ENCODE peak calls at places on chromosome 17, in seven cellular contexts. R, Y, B, Z, M, O and E are unnamed samples.

GRCh38 chr17:40025991-40026815 is 11.0 kb downstream of the CSF3 start:
- DNase-seq in Y (no peak), R (peak), B (no peak), Z (no peak), O (peak), M (no peak), E (no peak)

GRCh38 chr17:29962656-29963055 is 21.2 kb downstream of the EFCAB5 start:
- DNase-seq in B (no peak), M (no peak), Z (no peak), O (no peak), R (no peak), Y (no peak), E (no peak)

GRCh38 chr17:46063239-46063638 is 64.2 kb downstream of the STH start:
- DNase-seq in B (no peak), Y (no peak), O (no peak), R (no peak), Z (no peak), M (no peak), E (peak)

GRCh38 chr17:69723741-69724140 is 309.2 kb downstream of the MAP2K6 start:
- DNase-seq in O (peak), Z (no peak), Y (no peak), R (no peak), B (no peak), M (no peak), E (no peak)

GRCh38 chr17:247767-248166 is 66.3 kb upstream of the DOC2B start:
- DNase-seq in Y (no peak), R (no peak), M (peak), O (no peak), B (no peak), Z (peak), E (no peak)

GRCh38 chr17:1047177-1047885 is 50.4 kb downstream of the TIMM22 start:
- DNase-seq in R (no peak), B (no peak), O (peak), Y (no peak), M (no peak), Z (no peak), E (no peak)

GRCh38 chr17:77332981-77333685 is 192.4 kb downstream of the SEC14L1 start:
- DNase-seq in R (no peak), Y (no peak), M (no peak), B (peak), O (no peak), Z (peak), E (no peak)

GRCh38 chr17:6555331-6556120 is 829 bp downstream of the PITPNM3 start:
- DNase-seq in M (peak), O (peak), R (peak), Y (no peak), Z (peak), B (no peak), E (peak)

GRCh38 chr17:7763919-7764318 is 46.4 kb downstream of the DNAH2 start:
- DNase-seq in B (no peak), Z (no peak), Y (no peak), R (no peak), O (no peak), M (no peak), E (no peak)

GRCh38 chr17:9230861-9231260 is 209.6 kb downstream of the NTN1 start:
- DNase-seq in O (no peak), M (no peak), R (no peak), B (no peak), Y (no peak), Z (no peak), E (no peak)

GRCh38 chr17:32876414-32877163 is at the start of gene MYO1D:
- DNase-seq in Z (peak), Y (peak), O (no peak), M (peak), R (peak), B (peak), E (no peak)

GRCh38 chr17:31275126-31275525 is 21.9 kb downstream of the OMG start:
- DNase-seq in Z (no peak), M (no peak), B (no peak), Y (no peak), R (no peak), O (no peak), E (no peak)

GRCh38 chr17:48031966-48032365 is 5.6 kb downstream of the COPZ2 start:
- DNase-seq in B (no peak), R (no peak), Z (no peak), O (no peak), Y (no peak), M (no peak), E (no peak)

GRCh38 chr17:75524269-75524970 is 1.1 kb upstream of the LLGL2 start:
- DNase-seq in O (no peak), R (no peak), M (no peak), B (no peak), Z (no peak), Y (no peak), E (no peak)

GRCh38 chr17:61405686-61406542 is 6.3 kb downstream of the TBX2 start:
- DNase-seq in O (no peak), B (peak), M (no peak), Z (no peak), R (no peak), Y (peak), E (no peak)

GRCh38 chr17:6079155-6079554 is 9.0 kb downstream of the WSCD1 start:
- DNase-seq in Y (no peak), Z (no peak), B (no peak), M (no peak), O (no peak), R (no peak), E (no peak)

GRCh38 chr17:45197555-45198334 is 23.9 kb upstream of the FMNL1 start:
- DNase-seq in Y (peak), Z (peak), B (peak), R (peak), O (peak), M (peak), E (peak)

GRCh38 chr17:41516828-41517283 is 1.8 kb downstream of the KRT15 start:
- DNase-seq in M (no peak), R (no peak), O (no peak), B (no peak), Y (no peak), Z (no peak), E (no peak)

GRCh38 chr17:41308918-41309359 is at the start of gene KRTAP16-1:
- DNase-seq in R (no peak), B (no peak), Z (no peak), M (no peak), O (no peak), Y (no peak), E (no peak)

GRCh38 chr17:43068570-43069367 is 43.7 kb downstream of the RND2 start:
- DNase-seq in Z (no peak), R (no peak), M (no peak), B (peak), O (no peak), Y (no peak), E (no peak)

GRCh38 chr17:75345514-75346167 is 56.4 kb upstream of the SLC25A19 start:
- DNase-seq in Y (no peak), M (peak), R (no peak), O (no peak), B (no peak), Z (no peak), E (no peak)

GRCh38 chr17:79395046-79395445 is 215.8 kb downstream of the RBFOX3 start:
- DNase-seq in Z (no peak), B (no peak), R (no peak), Y (no peak), M (no peak), O (no peak), E (no peak)

GRCh38 chr17:72574675-72575510 is 454.1 kb downstream of the SOX9 start:
- DNase-seq in M (no peak), O (no peak), R (no peak), B (no peak), Z (no peak), Y (no peak), E (no peak)

GRCh38 chr17:64384253-64385186 is 6.1 kb downstream of the PECAM1 start:
- DNase-seq in Z (peak), Y (no peak), R (no peak), M (no peak), O (peak), B (no peak), E (no peak)

GRCh38 chr17:80265205-80266068 is 4.8 kb downstream of the RNF213 start:
- DNase-seq in Z (no peak), Y (no peak), B (no peak), R (no peak), O (no peak), M (no peak), E (no peak)

GRCh38 chr17:19003966-19004600 is 481 bp downstream of the FAM83G start:
- DNase-seq in Y (peak), R (no peak), M (peak), O (peak), Z (peak), B (peak), E (peak)

DNA sequence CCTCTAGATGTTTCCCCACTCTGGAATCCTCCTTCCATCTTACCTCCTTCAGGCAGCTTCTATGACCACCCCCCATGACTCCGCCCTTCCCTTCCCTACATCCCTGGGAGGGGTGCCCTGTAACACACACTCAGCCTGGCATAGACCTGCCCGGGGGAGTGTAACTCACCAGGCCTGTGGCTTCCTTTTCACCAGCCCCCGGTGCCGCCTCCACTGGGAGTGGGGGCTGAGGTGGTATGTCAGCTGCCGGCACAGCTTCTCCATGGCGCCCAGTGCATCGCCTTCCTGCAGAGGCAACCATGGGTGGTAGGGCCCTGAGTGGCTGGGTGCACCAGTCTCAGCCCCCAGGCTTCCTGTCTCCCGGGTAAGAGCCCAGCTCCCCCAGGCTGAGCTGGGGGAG is 32.3 kb downstream of the TRPV2 start:
- DNase-seq in Z (no peak), B (no peak), M (no peak), R (no peak), Y (no peak), O (no peak), E (no peak)
- TF ChIP-seq POLR2A in Z (no peak), B (no peak), M (no peak), R (no peak), Y (no peak), O (no peak), E (no peak)

GRCh38 chr17:58331815-58332719 is 3.5 kb upstream of the TSPOAP1 start:
- DNase-seq in R (no peak), Y (no peak), M (peak), B (peak), O (no peak), Z (peak), E (no peak)
- TF ChIP-seq POLR2A in R (peak), Y (peak), M (peak), B (peak), O (no peak), Z (no peak), E (no peak)

DNA sequence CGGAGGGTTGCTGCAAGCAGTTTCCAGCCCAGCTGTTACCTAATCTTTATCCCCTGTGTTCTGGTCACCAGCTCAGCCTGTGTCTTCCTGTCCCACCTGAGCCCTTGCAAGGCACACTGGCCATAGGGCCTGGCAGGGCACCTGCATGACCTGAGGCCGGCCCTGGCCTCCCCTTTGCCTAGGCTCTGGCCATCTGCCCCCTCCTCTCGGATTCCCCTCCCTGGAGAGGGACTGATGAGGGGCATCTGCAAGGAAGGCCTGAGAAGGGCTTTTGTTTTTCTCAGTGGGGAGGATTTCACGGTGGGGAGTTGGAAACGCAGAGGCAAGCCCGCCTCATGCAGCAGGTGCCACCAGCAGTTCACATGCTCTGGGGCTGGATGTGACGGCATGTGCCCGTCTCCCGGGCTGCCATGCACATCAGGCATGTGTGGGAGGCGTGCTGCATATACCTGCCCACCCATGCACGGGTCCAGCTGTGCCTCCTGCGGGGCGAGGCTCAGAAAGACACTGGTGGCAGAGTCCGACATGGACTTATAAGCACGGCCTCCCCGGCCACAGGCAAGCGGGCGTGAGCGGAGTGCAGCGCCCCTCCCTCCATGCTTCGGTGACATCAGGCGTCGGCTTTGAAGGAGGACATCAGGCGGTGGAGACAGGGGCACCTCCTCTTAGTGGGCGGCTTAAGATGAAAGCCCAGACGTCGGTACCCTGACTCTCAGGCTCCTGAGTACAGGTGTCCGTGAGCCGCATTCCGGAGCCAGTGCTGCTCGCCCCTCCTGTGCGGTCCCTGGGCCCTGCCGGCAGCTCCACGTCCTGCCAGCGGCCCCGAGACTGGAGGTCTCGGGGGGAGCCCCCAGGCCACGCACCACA is 16.5 kb downstream of the ASPSCR1 start:
- DNase-seq in R (no peak), Y (no peak), Z (no peak), M (no peak), B (no peak), O (no peak), E (no peak)
- TF ChIP-seq POLR2A in R (no peak), Y (no peak), Z (no peak), M (no peak), B (no peak), O (no peak), E (no peak)

GRCh38 chr17:82200743-82201497 is 11.7 kb downstream of the CCDC57 start:
- DNase-seq in Z (no peak), M (no peak), R (no peak), O (no peak), B (no peak), Y (no peak), E (no peak)
- TF ChIP-seq POLR2A in Z (no peak), M (no peak), R (no peak), O (no peak), B (no peak), Y (no peak), E (no peak)

GRCh38 chr17:28957992-28958355 is 6.7 kb upstream of the PHF12 start:
- DNase-seq in R (no peak), M (no peak), O (no peak), B (no peak), Z (no peak), Y (no peak), E (no peak)

GRCh38 chr17:28959471-28959871 is 8.2 kb upstream of the PHF12 start:
- DNase-seq in B (no peak), Y (no peak), Z (no peak), O (no peak), R (no peak), M (no peak), E (no peak)

GRCh38 chr17:28957277-28957991 is 6.1 kb upstream of the PHF12 start:
- DNase-seq in B (no peak), R (no peak), Y (no peak), Z (no peak), M (no peak), O (no peak), E (no peak)

GRCh38 chr17:28960256-28961106 is 9.2 kb upstream of the PHF12 start:
- DNase-seq in B (no peak), M (no peak), Y (peak), Z (no peak), R (no peak), O (no peak), E (no peak)

GRCh38 chr17:28958820-28959455 is 7.6 kb upstream of the PHF12 start:
- DNase-seq in B (no peak), Z (no peak), O (no peak), M (no peak), R (no peak), Y (no peak), E (no peak)
- TF ChIP-seq POLR2A in B (no peak), Z (no peak), O (no peak), M (no peak), R (no peak), Y (no peak), E (peak)

DNA sequence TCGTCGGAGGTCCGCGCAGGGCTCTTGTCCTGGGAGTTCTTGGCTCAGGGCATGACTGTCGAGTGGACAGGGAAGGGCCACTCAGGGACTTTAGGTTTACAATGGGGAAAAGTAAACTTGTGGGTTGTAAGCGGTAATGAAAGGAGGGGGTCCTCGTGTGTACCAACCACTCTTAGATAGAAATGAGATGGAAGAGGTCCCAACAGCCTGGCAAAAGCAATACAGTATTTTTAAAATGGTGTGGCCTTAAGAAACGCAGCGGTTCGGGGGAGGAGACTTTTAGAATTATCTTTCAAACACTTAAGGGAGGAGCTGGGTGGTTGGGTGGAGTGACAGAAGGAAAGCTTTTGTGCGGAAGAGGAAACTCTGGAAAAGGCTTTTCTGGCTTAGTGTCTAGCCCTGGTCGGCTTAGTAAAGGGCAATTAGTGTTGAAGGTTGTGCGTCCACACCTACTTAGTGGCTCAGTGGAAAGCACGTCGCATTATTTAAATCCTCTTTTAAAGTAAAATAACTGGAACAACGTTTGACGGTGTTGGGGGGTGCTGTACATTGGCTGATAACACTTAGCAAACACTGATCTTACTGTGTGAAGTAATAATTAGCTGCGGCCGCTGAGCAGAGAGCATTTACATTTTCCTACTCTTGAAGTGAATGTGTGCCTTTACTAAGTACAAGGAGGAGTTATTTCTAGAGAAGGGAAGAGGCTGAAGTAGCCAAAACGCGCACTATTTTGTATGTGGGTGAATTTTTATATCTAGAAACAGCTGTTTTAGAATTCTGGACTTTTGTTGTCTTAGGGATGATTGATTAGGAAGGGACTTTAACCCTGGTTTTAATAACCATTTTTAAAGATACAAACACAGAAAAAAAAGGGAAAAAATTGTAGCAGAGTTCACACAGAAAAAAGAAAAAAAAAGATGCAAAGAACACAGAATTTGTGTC is 1.0 kb downstream of the WSB1 start:
- DNase-seq in M (peak), Z (peak), Y (peak), R (peak), B (peak), O (peak), E (peak)
- TF ChIP-seq POLR2A in M (peak), Z (no peak), Y (no peak), R (peak), B (peak), O (peak), E (no peak)

GRCh38 chr17:49496183-49496865 is 1.2 kb downstream of the NGFR start:
- DNase-seq in Y (peak), Z (peak), R (peak), B (peak), O (peak), M (peak), E (no peak)

GRCh38 chr17:49494399-49494798 is 694 bp upstream of the NGFR start:
- DNase-seq in Y (no peak), Z (no peak), O (no peak), M (no peak), R (no peak), B (no peak), E (no peak)

GRCh38 chr17:49496866-49497146 is 1.7 kb downstream of the NGFR start:
- DNase-seq in O (no peak), R (no peak), B (no peak), Z (no peak), Y (no peak), M (no peak), E (no peak)

GRCh38 chr17:49495842-49496182 is 719 bp downstream of the NGFR start:
- DNase-seq in Y (no peak), M (no peak), B (no peak), R (no peak), Z (no peak), O (no peak), E (no peak)

GRCh38 chr17:49494937-49495841 is at the start of gene NGFR:
- DNase-seq in Z (no peak), R (no peak), M (peak), B (no peak), O (peak), Y (peak), E (no peak)
- TF ChIP-seq POLR2A in Z (no peak), R (peak), M (no peak), B (peak), O (no peak), Y (no peak), E (peak)

GRCh38 chr17:56592487-56593072 is 919 bp upstream of the NOG start:
- DNase-seq in R (peak), O (peak), Z (peak), M (peak), Y (peak), B (peak), E (peak)
- TF ChIP-seq POLR2A in R (no peak), O (no peak), Z (no peak), M (no peak), Y (no peak), B (no peak), E (no peak)

GRCh38 chr17:4534928-4535666 is 20.1 kb downstream of the MYBBP1A start:
- DNase-seq in M (no peak), O (no peak), B (no peak), Y (no peak), Z (no peak), R (no peak), E (no peak)

GRCh38 chr17:4534515-4534914 is 20.7 kb downstream of the MYBBP1A start:
- DNase-seq in O (no peak), B (no peak), R (no peak), Y (no peak), Z (no peak), M (no peak), E (no peak)

GRCh38 chr17:4532860-4533521 is 22.2 kb downstream of the MYBBP1A start:
- DNase-seq in Z (no peak), B (no peak), M (no peak), Y (no peak), O (no peak), R (no peak), E (no peak)

GRCh38 chr17:4531988-4532736 is 23.0 kb downstream of the MYBBP1A start:
- DNase-seq in B (no peak), R (no peak), O (no peak), Y (no peak), Z (no peak), M (no peak), E (no peak)

GRCh38 chr17:4533522-4534502 is 21.4 kb downstream of the MYBBP1A start:
- DNase-seq in R (no peak), Y (no peak), M (peak), O (peak), B (no peak), Z (peak), E (no peak)
- TF ChIP-seq POLR2A in R (no peak), Y (no peak), M (no peak), O (no peak), B (no peak), Z (no peak), E (no peak)